ENCODE peak calls at places on chromosome X, in six cellular contexts. One of them, this sample, is unnamed.

GRCh38 chrX:113260474-113260873 is 419.8 kb upstream of the AMOT start:
- DNase-seq in endothelial cell of umbilical vein: peak; percentile 1
- DNase-seq in GM12892: no peak
- DNase-seq in breast epithelium: no peak
- DNase-seq in stomach: no peak
- DNase-seq in upper lobe of left lung: no peak
- DNase-seq in this sample: no peak

GRCh38 chrX:48468693-48469691 is 1.1 kb downstream of the SLC38A5 start:
- DNase-seq in upper lobe of left lung: no peak
- DNase-seq in breast epithelium: no peak
- DNase-seq in stomach: no peak
- DNase-seq in GM12892: no peak
- DNase-seq in endothelial cell of umbilical vein: no peak
- DNase-seq in this sample: no peak

GRCh38 chrX:723781-724180 is 93.2 kb downstream of the SHOX start:
- DNase-seq in GM12892: no peak
- DNase-seq in endothelial cell of umbilical vein: no peak
- DNase-seq in upper lobe of left lung: no peak
- DNase-seq in breast epithelium: no peak
- DNase-seq in stomach: no peak
- DNase-seq in this sample: no peak

GRCh38 chrX:148854351-148854750 is 353.9 kb downstream of the AFF2 start:
- DNase-seq in breast epithelium: no peak
- DNase-seq in GM12892: no peak
- DNase-seq in stomach: no peak
- DNase-seq in endothelial cell of umbilical vein: no peak
- DNase-seq in upper lobe of left lung: no peak
- DNase-seq in this sample: no peak

GRCh38 chrX:75522565-75523411 is at the start of gene ZDHHC15:
- DNase-seq in stomach: peak; percentile 55
- DNase-seq in GM12892: no peak
- DNase-seq in upper lobe of left lung: peak; percentile 88
- DNase-seq in endothelial cell of umbilical vein: peak; percentile 0
- DNase-seq in breast epithelium: peak; percentile 57
- DNase-seq in this sample: no peak

GRCh38 chrX:22922961-22923360 is 76.8 kb upstream of the DDX53 start:
- DNase-seq in upper lobe of left lung: no peak
- DNase-seq in breast epithelium: no peak
- DNase-seq in endothelial cell of umbilical vein: no peak
- DNase-seq in stomach: no peak
- DNase-seq in GM12892: no peak
- DNase-seq in this sample: no peak

GRCh38 chrX:445727-446126 is 59.0 kb upstream of the PPP2R3B start:
- DNase-seq in endothelial cell of umbilical vein: no peak
- DNase-seq in stomach: no peak
- DNase-seq in breast epithelium: no peak
- DNase-seq in upper lobe of left lung: no peak
- DNase-seq in GM12892: no peak
- DNase-seq in this sample: no peak

GRCh38 chrX:48938721-48939416 is 18.5 kb downstream of the OTUD5 start:
- DNase-seq in GM12892: no peak
- DNase-seq in breast epithelium: no peak
- DNase-seq in upper lobe of left lung: no peak
- DNase-seq in endothelial cell of umbilical vein: no peak
- DNase-seq in stomach: no peak
- DNase-seq in this sample: no peak

GRCh38 chrX:40167240-40168182 is 69.8 kb upstream of the BCOR start:
- DNase-seq in GM12892: no peak
- DNase-seq in stomach: no peak
- DNase-seq in upper lobe of left lung: peak; percentile 82
- DNase-seq in endothelial cell of umbilical vein: no peak
- DNase-seq in breast epithelium: no peak
- DNase-seq in this sample: no peak

GRCh38 chrX:128929281-128930057 is 593.8 kb downstream of the SMARCA1 start:
- DNase-seq in stomach: peak; percentile 35
- DNase-seq in upper lobe of left lung: no peak
- DNase-seq in breast epithelium: no peak
- DNase-seq in endothelial cell of umbilical vein: no peak
- DNase-seq in GM12892: no peak
- DNase-seq in this sample: no peak

GRCh38 chrX:107704181-107704580 is 71.4 kb downstream of the TSC22D3 start:
- DNase-seq in endothelial cell of umbilical vein: no peak
- DNase-seq in GM12892: no peak
- DNase-seq in upper lobe of left lung: no peak
- DNase-seq in breast epithelium: no peak
- DNase-seq in stomach: no peak
- DNase-seq in this sample: no peak

GRCh38 chrX:107699611-107700010 is 71.3 kb downstream of the PRPS1 start:
- DNase-seq in upper lobe of left lung: no peak
- DNase-seq in GM12892: no peak
- DNase-seq in endothelial cell of umbilical vein: no peak
- DNase-seq in breast epithelium: no peak
- DNase-seq in stomach: no peak
- DNase-seq in this sample: no peak

GRCh38 chrX:107700802-107701201 is 72.5 kb downstream of the PRPS1 start:
- DNase-seq in breast epithelium: no peak
- DNase-seq in endothelial cell of umbilical vein: no peak
- DNase-seq in stomach: no peak
- DNase-seq in upper lobe of left lung: no peak
- DNase-seq in GM12892: no peak
- DNase-seq in this sample: no peak

GRCh38 chrX:107701493-107702121 is 73.3 kb downstream of the PRPS1 start:
- DNase-seq in endothelial cell of umbilical vein: no peak
- DNase-seq in stomach: no peak
- DNase-seq in GM12892: no peak
- DNase-seq in upper lobe of left lung: no peak
- DNase-seq in breast epithelium: no peak
- DNase-seq in this sample: no peak

DNA sequence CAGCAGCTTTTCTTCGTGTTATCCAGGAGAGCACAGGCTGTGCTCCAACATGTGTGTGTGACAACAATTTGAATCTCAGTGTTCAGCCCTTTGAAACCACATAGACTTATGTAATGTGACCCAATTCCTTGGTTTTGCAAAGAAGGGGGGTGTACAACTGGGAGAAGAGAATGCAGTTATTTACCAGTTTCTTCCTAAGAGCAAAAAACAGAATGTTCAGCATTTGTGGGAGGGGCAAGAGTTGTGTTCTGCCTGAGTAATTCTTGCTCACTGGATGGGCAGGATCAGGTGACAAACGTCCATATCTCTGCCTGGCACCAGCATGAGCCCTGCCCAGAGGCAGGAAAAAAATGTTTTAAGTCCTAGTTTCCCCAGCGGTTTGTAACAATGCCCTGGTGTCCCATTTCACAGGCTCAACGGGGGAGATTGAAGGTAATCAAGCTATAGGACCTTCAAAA is 72.0 kb downstream of the PRPS1 start:
- DNase-seq in stomach: no peak
- DNase-seq in upper lobe of left lung: no peak
- DNase-seq in endothelial cell of umbilical vein: no peak
- DNase-seq in GM12892: no peak
- DNase-seq in breast epithelium: no peak
- DNase-seq in this sample: no peak
- TF ChIP-seq POLR2A in stomach: no peak
- TF ChIP-seq POLR2A in upper lobe of left lung: no peak
- TF ChIP-seq POLR2A in endothelial cell of umbilical vein: no peak
- TF ChIP-seq POLR2A in GM12892: no peak
- TF ChIP-seq POLR2A in breast epithelium: no peak
- TF ChIP-seq POLR2A in this sample: no peak

DNA sequence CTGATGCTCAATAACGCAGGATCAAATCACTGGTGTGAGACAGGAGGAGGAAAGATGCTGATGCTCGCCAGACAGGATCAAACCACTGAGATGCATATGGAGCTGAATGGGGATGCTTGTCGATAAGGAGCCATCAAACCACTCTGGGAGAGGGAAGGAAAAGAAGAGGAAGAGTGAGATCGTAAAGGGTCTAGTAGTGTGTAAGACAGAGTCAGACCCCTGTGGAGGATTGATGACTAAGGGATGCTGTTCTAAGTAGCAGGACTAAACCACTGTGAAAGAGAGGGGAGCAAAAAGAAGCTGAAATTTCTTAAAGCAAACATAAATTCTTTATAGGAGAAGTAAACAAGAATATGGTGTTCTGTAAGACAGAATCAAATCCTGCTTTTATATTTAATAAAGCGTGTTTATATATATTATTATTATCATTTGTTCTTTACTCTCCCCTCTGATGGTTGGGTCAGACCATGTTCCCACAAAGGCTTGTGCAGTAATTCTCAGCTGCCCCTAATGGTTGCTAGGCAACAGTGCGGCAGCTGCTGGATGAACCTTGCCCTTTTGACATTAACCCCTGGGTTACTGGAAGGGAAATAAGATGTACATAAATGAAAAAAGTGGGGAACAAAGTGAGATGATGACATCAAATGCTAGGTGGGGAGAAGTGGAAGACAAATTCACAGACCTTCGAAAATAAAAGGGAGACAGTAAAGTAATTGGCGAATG is 432.4 kb upstream of the FGF16 start:
- DNase-seq in GM12892: no peak
- DNase-seq in breast epithelium: no peak
- DNase-seq in upper lobe of left lung: no peak
- DNase-seq in stomach: no peak
- DNase-seq in endothelial cell of umbilical vein: no peak
- DNase-seq in this sample: no peak
- TF ChIP-seq POLR2AphosphoS5 in GM12892: no peak
- TF ChIP-seq POLR2AphosphoS5 in breast epithelium: no peak
- TF ChIP-seq POLR2AphosphoS5 in upper lobe of left lung: no peak
- TF ChIP-seq POLR2AphosphoS5 in stomach: no peak
- TF ChIP-seq POLR2AphosphoS5 in endothelial cell of umbilical vein: no peak
- TF ChIP-seq POLR2AphosphoS5 in this sample: no peak

DNA sequence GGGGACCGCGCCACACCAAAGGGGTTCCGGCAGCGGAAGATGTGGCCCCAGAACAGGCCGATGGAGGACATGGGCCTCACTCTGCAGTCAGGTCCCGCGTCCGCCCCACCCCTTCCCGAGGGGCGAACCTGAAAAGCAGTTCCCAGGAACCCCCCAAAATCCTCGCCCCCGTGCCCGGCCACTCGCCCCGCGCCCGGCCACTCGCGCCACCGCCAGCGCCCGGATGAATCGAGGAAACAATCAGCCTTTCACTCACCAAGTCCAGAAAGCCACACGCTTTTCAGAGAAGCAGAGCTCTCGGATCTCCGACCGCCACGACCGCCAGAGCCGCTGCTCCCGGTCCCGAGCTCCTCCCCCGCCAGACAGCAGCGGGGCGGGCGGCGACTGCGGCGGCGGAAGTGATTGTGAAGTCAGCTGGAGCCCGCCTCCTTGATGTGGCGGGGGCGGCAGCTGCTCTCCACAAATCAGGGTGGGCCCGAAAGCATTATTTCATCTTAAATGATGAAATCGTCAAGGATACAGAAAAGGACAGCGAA is at the start of gene PJA1:
- DNase-seq in endothelial cell of umbilical vein: peak; percentile 66
- DNase-seq in upper lobe of left lung: peak; percentile 93
- DNase-seq in stomach: peak; percentile 69
- DNase-seq in GM12892: peak; percentile 45
- DNase-seq in breast epithelium: peak; percentile 61
- DNase-seq in this sample: peak; percentile 48
- TF ChIP-seq POLR2A in endothelial cell of umbilical vein: no peak
- TF ChIP-seq POLR2A in upper lobe of left lung: peak; percentile 52
- TF ChIP-seq POLR2A in stomach: no peak
- TF ChIP-seq POLR2A in GM12892: no peak
- TF ChIP-seq POLR2A in breast epithelium: no peak
- TF ChIP-seq POLR2A in this sample: no peak

DNA sequence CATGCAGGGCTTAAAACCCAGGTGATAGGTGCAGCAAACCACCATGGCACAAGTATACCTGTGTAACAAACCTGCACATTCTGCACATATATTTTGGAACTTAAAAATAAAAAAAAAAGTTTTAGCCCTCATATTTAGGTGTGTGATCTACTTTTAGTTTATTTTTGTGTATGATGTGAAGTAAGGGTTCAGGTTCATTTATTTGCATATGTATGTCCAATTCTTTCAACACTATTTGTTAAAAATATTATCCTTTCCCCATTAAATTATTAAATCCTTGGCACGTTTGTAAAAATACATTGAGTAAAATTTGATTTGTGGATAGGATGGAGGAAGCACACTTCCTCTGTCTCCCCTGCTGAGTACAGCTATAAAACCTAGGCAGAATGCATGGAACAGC is 12.9 kb downstream of the RAB39B start:
- DNase-seq in breast epithelium: no peak
- DNase-seq in stomach: no peak
- DNase-seq in endothelial cell of umbilical vein: no peak
- DNase-seq in GM12892: no peak
- DNase-seq in upper lobe of left lung: no peak
- DNase-seq in this sample: no peak
- TF ChIP-seq POLR2AphosphoS5 in breast epithelium: no peak
- TF ChIP-seq POLR2AphosphoS5 in stomach: no peak
- TF ChIP-seq POLR2AphosphoS5 in endothelial cell of umbilical vein: no peak
- TF ChIP-seq POLR2AphosphoS5 in GM12892: no peak
- TF ChIP-seq POLR2AphosphoS5 in upper lobe of left lung: no peak
- TF ChIP-seq POLR2AphosphoS5 in this sample: no peak

DNA sequence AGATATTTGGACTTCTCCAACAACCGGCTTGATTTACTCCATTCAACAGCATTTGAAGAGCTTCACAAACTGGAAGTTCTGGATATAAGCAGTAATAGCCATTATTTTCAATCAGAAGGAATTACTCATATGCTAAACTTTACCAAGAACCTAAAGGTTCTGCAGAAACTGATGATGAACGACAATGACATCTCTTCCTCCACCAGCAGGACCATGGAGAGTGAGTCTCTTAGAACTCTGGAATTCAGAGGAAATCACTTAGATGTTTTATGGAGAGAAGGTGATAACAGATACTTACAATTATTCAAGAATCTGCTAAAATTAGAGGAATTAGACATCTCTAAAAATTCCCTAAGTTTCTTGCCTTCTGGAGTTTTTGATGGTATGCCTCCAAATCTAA is 19.3 kb upstream of the TLR8 start:
- DNase-seq in GM12892: no peak
- DNase-seq in upper lobe of left lung: no peak
- DNase-seq in breast epithelium: no peak
- DNase-seq in stomach: no peak
- DNase-seq in endothelial cell of umbilical vein: no peak
- DNase-seq in this sample: no peak
- TF ChIP-seq POLR2A in GM12892: no peak
- TF ChIP-seq POLR2A in upper lobe of left lung: no peak
- TF ChIP-seq POLR2A in breast epithelium: no peak
- TF ChIP-seq POLR2A in stomach: no peak
- TF ChIP-seq POLR2A in endothelial cell of umbilical vein: no peak
- TF ChIP-seq POLR2A in this sample: no peak

This sample was measured in GM12891.